ENCODE peak calls at places on chromosomes 2 and 18, in four cellular contexts. N is EH, W is ELR, K is NB4. D is an unnamed sample.

GRCh38 chr2:217691920-217692666 is 310.7 kb downstream of the TNS1 start:
- DNase-seq in N (peak), W (no peak), K (no peak), D (no peak)

GRCh38 chr2:216624251-216624650 is 9.0 kb upstream of the IGFBP2 start:
- DNase-seq in N (no peak), W (no peak), K (no peak), D (no peak)

GRCh38 chr2:147862859-147863516 is 18.2 kb downstream of the ACVR2A start:
- DNase-seq in N (no peak), W (no peak), K (no peak), D (no peak)

GRCh38 chr2:27545348-27546141 is 37.3 kb upstream of the ZNF512 start:
- DNase-seq in N (peak), W (peak), K (no peak), D (no peak)

GRCh38 chr18:23737578-23737977 is 48.3 kb downstream of the LAMA3 start:
- DNase-seq in N (no peak), W (no peak), K (no peak), D (no peak)

GRCh38 chr18:52313213-52313612 is 26.8 kb upstream of the DCC start:
- DNase-seq in N (no peak), W (no peak), K (no peak), D (no peak)

GRCh38 chr2:230714122-230714453 is 1.4 kb downstream of the CAB39 start:
- DNase-seq in N (peak), W (peak), K (peak), D (no peak)

GRCh38 chr2:177711472-177712276 is 319.1 kb downstream of the AGPS start:
- DNase-seq in N (no peak), W (no peak), K (no peak), D (no peak)

GRCh38 chr2:48530033-48530804 is at the start of gene STON1:
- DNase-seq in N (peak), W (peak), K (peak), D (peak)

GRCh38 chr2:11642972-11643371 is 27.0 kb downstream of the NTSR2 start:
- DNase-seq in N (no peak), W (no peak), K (no peak), D (no peak)

GRCh38 chr18:23631746-23632145 is 31.0 kb downstream of the ANKRD29 start:
- DNase-seq in N (peak), W (no peak), K (no peak), D (no peak)

GRCh38 chr18:63878343-63878742 is 9.2 kb upstream of the SERPINB2 start:
- DNase-seq in N (peak), W (no peak), K (peak), D (no peak)

GRCh38 chr2:12177052-12177994 is 430.9 kb downstream of the LPIN1 start:
- DNase-seq in N (peak), W (peak), K (peak), D (no peak)

GRCh38 chr2:41967426-41968181 is 80.2 kb upstream of the PKDCC start:
- DNase-seq in N (peak), W (no peak), K (no peak), D (no peak)

GRCh38 chr18:56902653-56903052 is 244.2 kb upstream of the BOD1L2 start:
- DNase-seq in N (no peak), W (no peak), K (no peak), D (no peak)

GRCh38 chr18:13137939-13138821 is 80.4 kb upstream of the LDLRAD4 start:
- DNase-seq in N (peak), W (no peak), K (peak), D (peak)